ENCODE peak calls at places on chromosomes 6 and 20, in six cellular contexts. One of them, this sample, is unnamed.

GRCh38 chr6:90790058-90790457 is 203.2 kb upstream of the MAP3K7 start:
- DNase-seq in HCT116: no peak
- DNase-seq in K562: no peak
- DNase-seq in SK-N-SH: no peak
- DNase-seq in HepG2: no peak
- DNase-seq in GM12878: no peak
- DNase-seq in this sample: no peak

GRCh38 chr6:44740566-44741120 is 353.1 kb downstream of the CDC5L start:
- DNase-seq in HCT116: no peak
- DNase-seq in K562: no peak
- DNase-seq in SK-N-SH: no peak
- DNase-seq in HepG2: no peak
- DNase-seq in GM12878: no peak
- DNase-seq in this sample: no peak

GRCh38 chr20:48609491-48609978 is 218.3 kb downstream of the PREX1 start:
- DNase-seq in HCT116: no peak
- DNase-seq in K562: no peak
- DNase-seq in SK-N-SH: no peak
- DNase-seq in HepG2: peak
- DNase-seq in GM12878: peak
- DNase-seq in this sample: no peak

GRCh38 chr20:49448917-49449316 is 33.6 kb downstream of the KCNB1 start:
- DNase-seq in HCT116: peak
- DNase-seq in K562: peak
- DNase-seq in SK-N-SH: no peak
- DNase-seq in HepG2: no peak
- DNase-seq in GM12878: no peak
- DNase-seq in this sample: no peak

GRCh38 chr6:7424967-7425807 is 35.6 kb downstream of the RIOK1 start:
- DNase-seq in HCT116: peak
- DNase-seq in K562: peak
- DNase-seq in SK-N-SH: peak
- DNase-seq in HepG2: peak
- DNase-seq in GM12878: no peak
- DNase-seq in this sample: no peak

GRCh38 chr6:117601811-117602150 is 530 bp downstream of the GOPC start:
- DNase-seq in HCT116: no peak
- DNase-seq in K562: no peak
- DNase-seq in SK-N-SH: no peak
- DNase-seq in HepG2: no peak
- DNase-seq in GM12878: no peak
- DNase-seq in this sample: no peak

GRCh38 chr20:309306-309840 is 12.0 kb downstream of the ZCCHC3 start:
- DNase-seq in HCT116: no peak
- DNase-seq in K562: no peak
- DNase-seq in SK-N-SH: peak
- DNase-seq in HepG2: no peak
- DNase-seq in GM12878: no peak
- DNase-seq in this sample: no peak

GRCh38 chr6:21987501-21987957 is 309.3 kb downstream of the PRL start:
- DNase-seq in HCT116: peak
- DNase-seq in K562: peak
- DNase-seq in SK-N-SH: peak
- DNase-seq in HepG2: peak
- DNase-seq in GM12878: peak
- DNase-seq in this sample: no peak

GRCh38 chr6:151905072-151905471 is 97.6 kb downstream of the ESR1 start:
- DNase-seq in HCT116: no peak
- DNase-seq in K562: no peak
- DNase-seq in SK-N-SH: no peak
- DNase-seq in HepG2: no peak
- DNase-seq in GM12878: no peak
- DNase-seq in this sample: no peak

GRCh38 chr20:856361-856775 is 22.9 kb downstream of the FAM110A start:
- DNase-seq in HCT116: peak
- DNase-seq in K562: no peak
- DNase-seq in SK-N-SH: no peak
- DNase-seq in HepG2: no peak
- DNase-seq in GM12878: no peak
- DNase-seq in this sample: no peak

GRCh38 chr20:37538003-37538402 is 10.3 kb upstream of the BLCAP start:
- DNase-seq in HCT116: no peak
- DNase-seq in K562: no peak
- DNase-seq in SK-N-SH: no peak
- DNase-seq in HepG2: peak
- DNase-seq in GM12878: no peak
- DNase-seq in this sample: no peak

GRCh38 chr6:37048851-37049734 is 43.6 kb downstream of the FGD2 start:
- DNase-seq in HCT116: no peak
- DNase-seq in K562: peak
- DNase-seq in SK-N-SH: no peak
- DNase-seq in HepG2: no peak
- DNase-seq in GM12878: peak
- DNase-seq in this sample: no peak

GRCh38 chr6:151544453-151544852 is 50.6 kb downstream of the CCDC170 start:
- DNase-seq in HCT116: no peak
- DNase-seq in K562: no peak
- DNase-seq in SK-N-SH: no peak
- DNase-seq in HepG2: no peak
- DNase-seq in GM12878: no peak
- DNase-seq in this sample: no peak

GRCh38 chr6:147109707-147110106 is 94.5 kb upstream of the STXBP5 start:
- DNase-seq in HCT116: no peak
- DNase-seq in K562: no peak
- DNase-seq in SK-N-SH: no peak
- DNase-seq in HepG2: no peak
- DNase-seq in GM12878: no peak
- DNase-seq in this sample: no peak

GRCh38 chr20:1214838-1215261 is 11.0 kb upstream of the RAD21L1 start:
- DNase-seq in HCT116: no peak
- DNase-seq in K562: no peak
- DNase-seq in SK-N-SH: no peak
- DNase-seq in HepG2: no peak
- DNase-seq in GM12878: no peak
- DNase-seq in this sample: no peak

DNA sequence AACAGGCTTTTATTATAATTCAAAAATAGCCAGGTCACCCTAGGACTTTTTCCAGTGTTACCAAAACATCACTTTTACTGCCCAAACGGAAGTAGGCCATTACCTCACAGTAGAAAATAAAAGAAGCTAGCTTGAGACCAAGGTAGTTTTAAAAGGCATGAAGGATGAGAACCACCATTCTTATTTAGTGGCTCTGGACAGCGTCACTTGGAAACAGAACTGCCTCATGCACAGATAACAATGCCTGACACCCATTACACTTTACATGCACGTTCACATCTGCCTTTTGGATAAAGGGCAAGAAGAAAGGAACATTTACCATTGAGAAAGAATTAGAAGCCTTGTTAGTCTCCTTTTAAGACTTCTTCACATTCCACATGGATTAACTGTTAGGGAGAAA is 1.9 kb upstream of the PAQR8 start:
- DNase-seq in HCT116: no peak
- DNase-seq in K562: peak
- DNase-seq in SK-N-SH: peak
- DNase-seq in HepG2: no peak
- DNase-seq in GM12878: no peak
- DNase-seq in this sample: no peak
- H3K4me2 ChIP-seq in HCT116: no peak
- H3K4me2 ChIP-seq in K562: peak
- H3K4me2 ChIP-seq in SK-N-SH: no peak
- H3K4me2 ChIP-seq in HepG2: no peak
- H3K4me2 ChIP-seq in GM12878: no peak
- H3K4me2 ChIP-seq in this sample: no peak

DNA sequence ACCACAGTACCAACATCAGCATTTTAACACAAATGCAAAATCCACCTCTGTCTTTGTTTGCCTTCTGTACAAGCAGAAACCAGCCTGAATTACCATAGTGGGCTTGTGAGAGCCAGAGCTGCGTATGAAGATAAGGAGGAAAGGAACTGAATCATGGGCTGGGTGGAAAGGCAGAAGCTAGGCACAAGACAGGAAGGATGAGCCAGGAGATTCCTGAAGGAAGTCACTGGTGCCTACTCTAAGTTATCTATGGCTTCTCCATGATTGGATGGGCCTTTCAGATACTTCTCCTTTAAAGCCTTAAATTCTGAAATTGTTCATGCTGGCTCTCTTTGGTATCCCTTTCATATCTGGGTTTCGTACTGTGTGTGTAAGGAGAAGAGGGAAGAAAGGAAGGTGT is 140.6 kb downstream of the LCA5 start:
- DNase-seq in HCT116: no peak
- DNase-seq in K562: peak
- DNase-seq in SK-N-SH: no peak
- DNase-seq in HepG2: no peak
- DNase-seq in GM12878: no peak
- DNase-seq in this sample: no peak
- TF ChIP-seq SIN3A in HCT116: no peak
- TF ChIP-seq SIN3A in K562: no peak
- TF ChIP-seq SIN3A in SK-N-SH: no peak
- TF ChIP-seq SIN3A in HepG2: no peak
- TF ChIP-seq SIN3A in GM12878: no peak
- TF ChIP-seq SIN3A in this sample: no peak

GRCh38 chr6:39791311-39791710 is 865 bp upstream of the DAAM2 start:
- DNase-seq in HCT116: no peak
- DNase-seq in K562: peak
- DNase-seq in SK-N-SH: peak
- DNase-seq in HepG2: peak
- DNase-seq in GM12878: no peak
- DNase-seq in this sample: no peak

GRCh38 chr6:39794231-39794630 is 2.1 kb downstream of the DAAM2 start:
- DNase-seq in HCT116: no peak
- DNase-seq in K562: no peak
- DNase-seq in SK-N-SH: no peak
- DNase-seq in HepG2: no peak
- DNase-seq in GM12878: no peak
- DNase-seq in this sample: no peak

GRCh38 chr6:39791850-39792500 is at the start of gene DAAM2:
- DNase-seq in HCT116: no peak
- DNase-seq in K562: no peak
- DNase-seq in SK-N-SH: peak
- DNase-seq in HepG2: no peak
- DNase-seq in GM12878: no peak
- DNase-seq in this sample: peak

GRCh38 chr6:39793528-39793927 is 1.4 kb downstream of the DAAM2 start:
- DNase-seq in HCT116: no peak
- DNase-seq in K562: no peak
- DNase-seq in SK-N-SH: no peak
- DNase-seq in HepG2: no peak
- DNase-seq in GM12878: no peak
- DNase-seq in this sample: no peak

GRCh38 chr6:39792501-39793450 is 600 bp downstream of the DAAM2 start:
- DNase-seq in HCT116: no peak
- DNase-seq in K562: no peak
- DNase-seq in SK-N-SH: peak
- DNase-seq in HepG2: no peak
- DNase-seq in GM12878: no peak
- DNase-seq in this sample: no peak
- H3K4me2 ChIP-seq in HCT116: no peak
- H3K4me2 ChIP-seq in K562: no peak
- H3K4me2 ChIP-seq in SK-N-SH: peak
- H3K4me2 ChIP-seq in HepG2: no peak
- H3K4me2 ChIP-seq in GM12878: no peak
- H3K4me2 ChIP-seq in this sample: peak

GRCh38 chr6:154476494-154476893 is 34.0 kb downstream of the CNKSR3 start:
- DNase-seq in HCT116: no peak
- DNase-seq in K562: no peak
- DNase-seq in SK-N-SH: no peak
- DNase-seq in HepG2: no peak
- DNase-seq in GM12878: no peak
- DNase-seq in this sample: no peak
- TF ChIP-seq SIN3A in HCT116: no peak
- TF ChIP-seq SIN3A in K562: no peak
- TF ChIP-seq SIN3A in SK-N-SH: no peak
- TF ChIP-seq SIN3A in HepG2: no peak
- TF ChIP-seq SIN3A in GM12878: no peak
- TF ChIP-seq SIN3A in this sample: no peak

This sample was measured in H1.